ENCODE peak calls at places on chromosome 1, in four cellular contexts. N is IMR-90, Y is stomach, H is esophagus muscularis mucosa. V is an unnamed sample.

GRCh38 chr1:110481968-110482623 is 31.1 kb downstream of the PROK1 start:
- DNase-seq in Y (no peak), H (no peak), N (no peak), V (no peak)

GRCh38 chr1:70764747-70765146 is 282.9 kb downstream of the PTGER3 start:
- DNase-seq in N (no peak), Y (no peak), H (no peak), V (no peak)

GRCh38 chr1:47926461-47926999 is 70.7 kb downstream of the TRABD2B start:
- DNase-seq in N (no peak), H (no peak), Y (no peak), V (no peak)

GRCh38 chr1:26787381-26787705 is 407 bp upstream of the PIGV start:
- DNase-seq in N (peak), H (no peak), Y (peak), V (no peak)

GRCh38 chr1:7885513-7886298 is 32.8 kb upstream of the UTS2 start:
- DNase-seq in H (no peak), Y (peak), N (no peak), V (no peak)

GRCh38 chr1:114558548-114558947 is 22.9 kb downstream of the BCAS2 start:
- DNase-seq in Y (no peak), H (no peak), N (no peak), V (no peak)

GRCh38 chr1:234973426-234974250 is 155.0 kb downstream of the TOMM20 start:
- DNase-seq in H (no peak), N (no peak), Y (no peak), V (no peak)

GRCh38 chr1:90732136-90732535 is 15.0 kb upstream of the BARHL2 start:
- DNase-seq in H (no peak), Y (no peak), N (no peak), V (no peak)

GRCh38 chr1:119136401-119136800 is 4.1 kb downstream of the WARS2 start:
- DNase-seq in H (no peak), N (peak), Y (no peak), V (no peak)

GRCh38 chr1:93178418-93178817 is 1.8 kb downstream of the TMED5 start:
- DNase-seq in N (peak), Y (no peak), H (no peak), V (no peak)

GRCh38 chr1:42146127-42146915 is 6.9 kb upstream of the GUCA2B start:
- DNase-seq in Y (no peak), H (no peak), N (no peak), V (peak)

GRCh38 chr1:48617227-48617626 is 145.2 kb upstream of the SPATA6 start:
- DNase-seq in N (no peak), Y (no peak), H (no peak), V (no peak)

GRCh38 chr1:24955161-24955560 is 25.1 kb upstream of the RUNX3 start:
- DNase-seq in Y (no peak), N (peak), H (no peak), V (no peak)

GRCh38 chr1:169202836-169203235 is 96.3 kb downstream of the ATP1B1 start:
- DNase-seq in Y (no peak), N (no peak), H (no peak), V (no peak)

GRCh38 chr1:93670141-93670540 is 11.5 kb downstream of the BCAR3 start:
- DNase-seq in N (peak), Y (peak), H (no peak), V (no peak)

GRCh38 chr1:212121772-212122171 is 86.2 kb downstream of the DTL start:
- DNase-seq in N (no peak), Y (no peak), H (no peak), V (no peak)

GRCh38 chr1:234827656-234828055 is 217.7 kb upstream of the IRF2BP2 start:
- DNase-seq in H (no peak), N (no peak), Y (no peak), V (no peak)

GRCh38 chr1:27958513-27958912 is 1.3 kb upstream of the XKR8 start:
- DNase-seq in H (no peak), Y (no peak), N (no peak), V (no peak)

GRCh38 chr1:41362749-41363631 is 1.8 kb downstream of the FOXO6 start:
- DNase-seq in Y (no peak), N (no peak), H (no peak), V (no peak)

GRCh38 chr1:26351591-26352337 is 2.2 kb downstream of the CRYBG2 start:
- DNase-seq in Y (no peak), H (no peak), N (peak), V (no peak)

GRCh38 chr1:10899490-10900264 is 103.2 kb upstream of the CASZ1 start:
- DNase-seq in H (no peak), N (no peak), Y (no peak), V (no peak)

GRCh38 chr1:64042331-64043100 is 160.9 kb upstream of the UBE2U start:
- DNase-seq in H (peak), Y (peak), N (peak), V (no peak)

GRCh38 chr1:231035799-231036198 is 4.3 kb downstream of the FAM89A start:
- DNase-seq in N (no peak), H (no peak), Y (no peak), V (no peak)

GRCh38 chr1:237358555-237358954 is 316.6 kb downstream of the RYR2 start:
- DNase-seq in H (no peak), Y (no peak), N (no peak), V (no peak)

GRCh38 chr1:119286587-119287181 is 81.9 kb upstream of the HAO2 start:
- DNase-seq in H (no peak), Y (no peak), N (peak), V (no peak)

GRCh38 chr1:190338829-190339228 is 138.8 kb downstream of the BRINP3 start:
- DNase-seq in N (no peak), H (no peak), Y (no peak), V (no peak)

GRCh38 chr1:226577401-226578180 is 29.0 kb downstream of the STUM start:
- DNase-seq in H (no peak), Y (no peak), N (no peak), V (no peak)

GRCh38 chr1:5994713-5995621 is 2.7 kb upstream of the NPHP4 start:
- DNase-seq in N (no peak), Y (no peak), H (no peak), V (no peak)

GRCh38 chr1:64147759-64148158 is 55.7 kb upstream of the UBE2U start:
- DNase-seq in Y (no peak), H (no peak), N (no peak), V (no peak)

GRCh38 chr1:94299627-94300552 is 62.5 kb upstream of the ARHGAP29 start:
- DNase-seq in H (peak), N (peak), Y (no peak), V (no peak)

GRCh38 chr1:232426801-232427200 is 203.1 kb downstream of the SIPA1L2 start:
- DNase-seq in H (no peak), N (peak), Y (no peak), V (no peak)

GRCh38 chr1:205993068-205993467 is 10.1 kb downstream of the RAB7B start:
- DNase-seq in H (no peak), N (no peak), Y (no peak), V (no peak)

GRCh38 chr1:17335821-17336718 is 28.1 kb downstream of the PADI4 start:
- DNase-seq in Y (peak), H (no peak), N (peak), V (peak)

GRCh38 chr1:227792216-227793078 is 23.0 kb upstream of the PRSS38 start:
- DNase-seq in N (no peak), Y (no peak), H (peak), V (peak)
- TF ChIP-seq CTCF in N (no peak), Y (no peak), H (no peak), V (peak)

DNA sequence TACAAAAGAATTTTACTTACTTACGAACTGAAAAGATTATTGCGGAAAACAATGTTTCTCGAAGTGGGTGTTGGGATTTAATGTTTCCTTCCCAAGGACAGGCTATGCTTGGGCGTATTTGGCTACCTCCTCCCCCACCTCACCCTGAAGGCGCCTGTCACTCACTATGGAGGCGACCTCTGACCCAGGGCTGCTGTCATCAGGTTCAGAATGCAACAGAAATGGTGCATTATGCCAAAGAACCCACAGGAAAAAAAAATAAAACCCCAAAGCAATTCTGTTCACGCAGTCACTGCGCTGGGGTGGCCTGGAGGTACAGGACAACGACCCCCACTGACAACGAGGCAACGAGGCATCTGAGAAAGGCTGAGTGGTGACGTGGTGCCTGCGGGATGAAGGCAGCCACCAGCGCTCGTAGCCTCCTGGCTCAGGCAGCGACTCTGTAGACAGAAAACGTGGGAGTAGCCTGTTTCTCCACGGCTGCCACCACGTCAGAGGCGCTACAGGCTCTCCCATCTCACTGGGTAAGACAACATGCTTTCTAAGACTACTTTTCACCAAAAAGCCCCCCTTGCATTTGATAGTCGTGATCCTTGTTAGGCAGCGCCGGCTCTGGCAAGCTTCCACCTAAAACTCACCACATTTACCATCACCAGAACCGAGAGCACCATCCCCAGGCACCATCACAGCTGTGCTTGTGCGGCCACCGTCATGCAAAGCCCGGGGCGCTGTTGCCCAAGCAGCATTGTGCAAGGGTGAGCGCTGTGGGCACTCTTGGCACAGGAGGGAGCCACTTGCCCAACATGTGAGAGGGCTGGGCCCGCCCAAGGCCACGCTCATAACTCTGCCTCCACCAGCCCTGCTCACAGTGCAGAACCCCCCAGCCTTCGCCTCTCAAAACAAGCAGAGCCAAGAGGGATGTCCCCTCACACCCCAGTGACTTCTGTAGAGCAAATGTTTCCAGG is 14.3 kb downstream of the NADK start:
- DNase-seq in H (no peak), Y (peak), N (no peak), V (no peak)
- TF ChIP-seq CTCF in H (no peak), Y (no peak), N (no peak), V (no peak)

DNA sequence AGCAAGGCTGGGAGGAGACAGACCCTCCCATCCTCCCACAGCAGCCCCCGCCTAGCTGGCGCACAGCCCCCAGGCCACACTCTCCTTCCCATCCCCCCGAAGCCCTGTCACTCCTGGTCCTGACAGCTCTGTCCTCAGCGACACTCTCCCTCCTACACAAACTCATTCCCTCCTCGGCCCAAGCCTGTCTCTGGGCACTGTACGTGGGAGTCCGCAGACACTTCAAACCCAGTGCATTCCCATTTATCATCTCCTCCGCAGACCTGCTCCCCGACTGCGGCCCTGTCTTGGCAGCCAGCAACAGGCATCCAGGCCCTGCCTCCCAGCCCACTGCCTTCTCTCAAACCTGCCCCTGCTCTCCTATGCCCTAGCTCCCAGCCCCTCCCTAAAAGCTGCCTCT is 25.0 kb upstream of the EPHB2 start:
- DNase-seq in H (no peak), Y (no peak), N (peak), V (no peak)
- TF ChIP-seq CTCF in H (no peak), Y (no peak), N (no peak), V (no peak)

GRCh38 chr1:202122639-202123335 is at the start of gene GPR37L1:
- DNase-seq in N (peak), H (no peak), Y (peak), V (no peak)
- TF ChIP-seq CTCF in N (peak), H (peak), Y (no peak), V (peak)